ENCODE peak calls at places on chromosome 3, in six cellular contexts. L is GM23248, X is heart left ventricle, T is prostate gland, Y is tibial artery, Q is endodermal cell. F is an unnamed sample. For H3K4me1, the result is how much of the 10 kb centered on the place peaks cover.

GRCh38 chr3:68256635-68257034 is 602.2 kb upstream of the SUCLG2 start:
- DNase-seq in Y (no peak), X (no peak), L (no peak), T (no peak), Q (peak), F (no peak)

GRCh38 chr3:29195055-29195454 is 85.8 kb upstream of the RBMS3 start:
- DNase-seq in Q (no peak), T (no peak), L (no peak), X (no peak), Y (no peak), F (no peak)

GRCh38 chr3:40713795-40714194 is 189.0 kb downstream of the ZNF621 start:
- DNase-seq in Q (peak), T (no peak), L (no peak), Y (no peak), X (no peak), F (no peak)

GRCh38 chr3:101640256-101640655 is 36.7 kb downstream of the ZBTB11 start:
- DNase-seq in T (no peak), Y (no peak), Q (no peak), X (no peak), L (no peak), F (no peak)

GRCh38 chr3:104005815-104006214 is 1360.9 kb upstream of the ALCAM start:
- DNase-seq in X (no peak), Y (no peak), Q (no peak), T (no peak), L (no peak), F (no peak)

GRCh38 chr3:14392803-14393319 is 9.5 kb upstream of the SLC6A6 start:
- DNase-seq in Y (no peak), L (no peak), Q (no peak), T (no peak), X (no peak), F (no peak)

GRCh38 chr3:182382112-182382857 is 411.0 kb upstream of the ATP11B start:
- DNase-seq in Q (no peak), Y (no peak), T (no peak), X (no peak), L (no peak), F (no peak)

GRCh38 chr3:184748219-184749135 is 36.6 kb upstream of the MAGEF1 start:
- DNase-seq in Y (peak), L (peak), Q (peak), X (no peak), T (no peak), F (no peak)

GRCh38 chr3:32959370-32959769 is 7.9 kb downstream of the CCR4 start:
- DNase-seq in Q (peak), Y (no peak), X (no peak), T (no peak), L (no peak), F (no peak)

GRCh38 chr3:104879919-104880318 is 486.8 kb upstream of the ALCAM start:
- DNase-seq in L (peak), Q (no peak), Y (no peak), X (peak), T (no peak), F (no peak)

GRCh38 chr3:113534365-113534764 is 2.0 kb downstream of the SIDT1 start:
- DNase-seq in Q (no peak), L (no peak), X (no peak), Y (no peak), T (no peak), F (no peak)

GRCh38 chr3:39141211-39141995 is 12.0 kb downstream of the CSRNP1 start:
- DNase-seq in X (no peak), L (peak), T (peak), Y (peak), Q (peak), F (peak)

GRCh38 chr3:42408156-42408555 is 2.3 kb downstream of the LYZL4 start:
- DNase-seq in Q (no peak), L (no peak), Y (no peak), T (no peak), X (no peak), F (no peak)

GRCh38 chr3:178270838-178271237 is 265.4 kb upstream of the KCNMB2 start:
- DNase-seq in T (no peak), Y (no peak), X (no peak), L (peak), Q (no peak), F (no peak)

GRCh38 chr3:142777927-142778326 is 54.1 kb downstream of the TRPC1 start:
- DNase-seq in Y (no peak), X (no peak), Q (peak), T (no peak), L (no peak), F (no peak)

GRCh38 chr3:105752791-105753415 is 115.9 kb downstream of the CBLB start:
- DNase-seq in Q (no peak), T (no peak), L (peak), Y (no peak), X (no peak), F (no peak)

GRCh38 chr3:65672876-65673815 is 365.6 kb downstream of the MAGI1 start:
- DNase-seq in Q (peak), L (peak), X (peak), Y (peak), T (peak), F (peak)

GRCh38 chr3:23376516-23377248 is 173.6 kb downstream of the UBE2E2 start:
- DNase-seq in Y (no peak), X (no peak), T (no peak), L (peak), Q (no peak), F (no peak)
- H3K4me1 ChIP-seq in Y (under half), X (under half), T (under half), L (under half), Q (under half), F (under half)

DNA sequence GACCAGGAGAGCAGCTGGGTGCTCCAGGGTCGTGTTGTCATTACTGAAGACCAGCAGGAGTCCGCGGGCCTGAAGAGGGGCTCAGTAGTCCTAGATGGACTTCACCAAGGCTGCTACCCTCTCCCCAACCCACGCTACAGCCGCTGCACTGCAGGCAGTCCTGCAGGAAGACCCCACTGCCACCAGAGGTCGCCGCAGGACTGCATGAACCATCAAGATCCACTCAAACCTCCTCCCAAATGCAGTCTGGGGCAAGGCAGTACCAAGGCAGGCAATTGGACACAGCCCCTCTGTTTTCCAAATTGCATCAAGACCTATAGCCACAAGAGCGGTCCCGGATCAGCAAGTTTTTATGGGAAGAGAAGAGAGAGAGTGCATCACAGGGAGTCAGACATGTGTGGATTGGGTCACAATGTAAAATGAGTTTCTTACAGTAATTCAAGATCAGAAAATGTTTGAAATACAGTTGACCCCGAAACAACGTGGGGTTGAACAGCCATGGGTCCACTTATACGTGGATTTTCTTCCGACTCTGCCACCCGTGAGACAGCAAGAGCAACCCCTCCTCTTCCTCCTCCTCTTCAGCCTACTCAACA is 46.7 kb downstream of the DZIP1L start:
- DNase-seq in Y (peak), L (peak), X (peak), T (peak), Q (peak), F (peak)
- H3K27ac ChIP-seq in Y (no peak), L (no peak), X (no peak), T (no peak), Q (no peak), F (no peak)

GRCh38 chr3:112090899-112091586 is 4.9 kb downstream of the C3orf52 start:
- DNase-seq in X (no peak), Q (no peak), L (no peak), T (no peak), Y (no peak), F (no peak)

GRCh38 chr3:112089956-112090898 is 4.0 kb downstream of the C3orf52 start:
- DNase-seq in Y (no peak), T (no peak), X (no peak), Q (no peak), L (no peak), F (no peak)

GRCh38 chr3:112096176-112096575 is 10.0 kb downstream of the C3orf52 start:
- DNase-seq in X (no peak), L (peak), T (no peak), Y (no peak), Q (no peak), F (no peak)

GRCh38 chr3:112093180-112093522 is 7.0 kb downstream of the C3orf52 start:
- DNase-seq in X (no peak), Q (no peak), Y (no peak), L (no peak), T (no peak), F (no peak)

DNA sequence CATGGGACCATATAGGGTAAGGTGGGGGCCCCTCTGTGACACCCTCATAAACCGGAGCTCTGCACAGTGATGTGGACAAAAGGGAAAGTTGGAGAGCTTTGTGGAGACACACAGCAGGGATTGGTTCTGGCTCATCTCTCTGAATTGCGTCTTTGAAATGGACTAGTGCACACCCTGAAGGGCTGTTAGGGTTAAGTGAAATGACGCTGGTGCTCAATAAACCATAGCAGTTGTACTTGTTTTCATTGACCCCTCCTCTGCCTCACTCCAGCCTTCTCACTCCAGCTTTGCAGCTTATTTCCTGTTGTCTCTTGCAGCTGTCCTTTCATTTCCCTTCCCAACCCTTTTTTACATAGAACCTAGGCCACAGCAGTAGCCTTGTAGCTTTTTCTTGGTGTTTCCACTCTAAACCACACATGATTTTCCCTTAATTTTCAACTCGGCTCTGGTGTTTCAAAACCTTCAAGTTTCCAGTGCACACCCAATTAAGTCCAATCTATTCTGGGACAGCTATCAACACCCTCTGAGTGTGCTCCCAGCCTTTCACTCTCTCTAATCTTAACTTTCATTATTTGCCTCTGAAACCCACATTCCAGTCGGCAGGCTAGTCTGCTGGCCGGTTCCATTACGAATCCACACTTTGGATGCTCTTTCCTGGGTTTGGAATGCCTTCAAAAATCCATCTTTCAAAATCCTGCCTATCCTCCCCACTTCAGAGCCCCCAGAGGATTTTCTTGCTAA is 6.4 kb downstream of the C3orf52 start:
- DNase-seq in L (peak), Y (no peak), Q (no peak), T (no peak), X (no peak), F (peak)
- H3K4me1 ChIP-seq in L (under half), Y (under half), Q (under half), T (under half), X (under half), F (half or more)

GRCh38 chr3:148999806-149000205 is 8.5 kb downstream of the GYG1 start:
- DNase-seq in T (no peak), Q (peak), L (no peak), Y (no peak), X (no peak), F (no peak)

GRCh38 chr3:148998715-148999413 is 7.5 kb downstream of the GYG1 start:
- DNase-seq in X (no peak), Y (no peak), L (peak), Q (no peak), T (no peak), F (no peak)

GRCh38 chr3:149001727-149002126 is 10.4 kb downstream of the GYG1 start:
- DNase-seq in Q (no peak), T (no peak), X (no peak), L (no peak), Y (no peak), F (no peak)

GRCh38 chr3:148998297-148998696 is 7.0 kb downstream of the GYG1 start:
- DNase-seq in Q (no peak), X (no peak), L (peak), T (no peak), Y (no peak), F (no peak)

DNA sequence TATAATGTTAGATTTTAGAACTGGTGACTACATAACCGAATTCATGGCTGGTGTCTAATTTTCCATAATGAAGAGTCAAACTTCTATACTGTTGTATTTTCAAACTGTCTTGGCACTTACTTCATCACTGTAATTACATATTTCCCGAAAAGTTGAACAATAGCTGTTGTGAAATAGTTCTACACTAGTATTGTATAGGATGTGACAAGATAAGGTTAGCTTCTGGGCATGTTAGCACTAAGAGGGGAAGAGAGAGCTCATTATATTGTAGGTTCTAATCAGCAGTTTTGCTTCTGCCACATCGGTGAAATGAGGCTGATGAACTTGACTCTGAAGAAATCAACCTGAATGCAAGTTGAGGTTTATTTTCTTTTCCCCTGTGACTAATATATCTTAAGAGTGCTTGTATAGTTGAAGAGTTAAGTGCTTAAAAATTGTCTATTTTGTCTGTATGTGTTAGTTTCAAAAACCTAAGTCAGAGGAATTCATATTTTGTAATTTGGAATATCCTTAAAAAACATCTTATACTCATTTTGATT is 8.9 kb downstream of the GYG1 start:
- DNase-seq in Y (no peak), Q (no peak), X (no peak), T (no peak), L (no peak), F (no peak)
- H3K27ac ChIP-seq in Y (no peak), Q (no peak), X (no peak), T (no peak), L (no peak), F (no peak)

DNA sequence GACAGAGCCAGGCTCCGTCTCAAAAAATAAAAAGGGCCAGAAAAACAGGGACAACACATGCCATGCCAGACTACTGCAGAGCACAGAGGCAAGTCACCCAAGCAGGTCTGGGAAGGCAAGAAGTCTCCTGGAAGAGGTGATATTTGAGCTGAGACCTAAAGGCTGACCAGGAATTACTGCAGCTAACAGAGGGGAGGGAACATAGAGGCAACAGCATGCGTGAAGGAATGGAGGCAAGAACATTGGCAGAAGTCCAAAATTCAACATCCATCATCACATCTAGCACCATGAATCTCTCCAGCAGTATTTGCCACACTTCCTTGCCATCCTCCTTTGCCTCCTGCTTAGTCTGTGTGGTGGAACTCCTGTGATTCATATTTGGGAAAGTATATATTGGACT is 916 bp upstream of the TSEN2 start:
- DNase-seq in T (no peak), Y (no peak), L (peak), Q (no peak), X (no peak), F (no peak)
- H3K4me1 ChIP-seq in T (under half), Y (under half), L (under half), Q (under half), X (under half), F (under half)

GRCh38 chr3:120177151-120177550 is 82.9 kb upstream of the GSK3B start:
- DNase-seq in X (peak), Y (no peak), Q (peak), L (peak), T (peak), F (peak)
- H3K27ac ChIP-seq in X (no peak), Y (peak), Q (no peak), L (peak), T (no peak), F (peak)

GRCh38 chr3:136193273-136194043 is 2.7 kb downstream of the MSL2 start:
- DNase-seq in X (no peak), L (peak), Y (no peak), Q (no peak), T (peak), F (no peak)

GRCh38 chr3:136189043-136189442 is 7.1 kb downstream of the MSL2 start:
- DNase-seq in L (no peak), Q (no peak), Y (no peak), X (no peak), T (no peak), F (no peak)

GRCh38 chr3:136186850-136187249 is 9.3 kb downstream of the MSL2 start:
- DNase-seq in Y (no peak), Q (no peak), X (no peak), L (no peak), T (no peak), F (no peak)

GRCh38 chr3:136187868-136188267 is 8.3 kb downstream of the MSL2 start:
- DNase-seq in L (no peak), Y (no peak), Q (no peak), X (no peak), T (no peak), F (no peak)

GRCh38 chr3:136189859-136190617 is 6.1 kb downstream of the MSL2 start:
- DNase-seq in X (no peak), L (no peak), Y (no peak), T (no peak), Q (no peak), F (no peak)
- H3K4me1 ChIP-seq in X (under half), L (under half), Y (under half), T (under half), Q (under half), F (half or more)

DNA sequence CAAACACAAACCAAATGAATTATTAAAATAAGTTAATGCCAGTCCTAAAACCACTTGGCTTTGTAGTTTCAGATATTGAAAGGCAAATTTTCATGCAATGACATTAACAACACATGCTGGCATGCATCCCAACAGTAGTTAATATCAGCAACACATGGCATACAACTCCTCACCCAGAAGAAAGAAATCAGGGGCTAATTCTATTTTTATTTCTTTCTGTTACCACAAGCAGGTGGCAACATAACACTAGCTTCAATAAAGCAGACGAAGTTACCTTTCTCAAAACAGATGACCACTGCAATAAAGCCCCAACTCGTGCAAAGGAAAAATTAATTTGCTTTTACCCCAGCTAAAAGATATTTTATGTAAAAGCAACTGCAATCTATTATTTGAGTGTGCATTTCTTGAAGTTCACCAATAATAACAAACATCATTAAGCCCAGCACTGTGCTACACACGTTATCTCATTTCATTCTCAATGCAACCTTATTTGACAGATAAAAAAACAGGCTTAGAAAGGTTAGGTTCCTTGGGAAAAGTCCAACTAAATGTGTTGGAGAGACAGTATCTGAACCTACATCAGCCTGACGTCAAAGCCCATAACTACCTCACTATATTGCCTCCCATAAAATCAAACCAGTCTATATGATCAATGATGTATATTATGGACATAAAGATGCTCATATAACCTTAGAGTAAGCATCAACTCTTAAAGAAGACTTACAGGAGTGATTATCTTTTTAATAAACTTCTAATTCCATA is 2.8 kb downstream of the TOP2B start:
- DNase-seq in Y (no peak), X (no peak), L (peak), Q (no peak), T (no peak), F (no peak)
- H3K27ac ChIP-seq in Y (peak), X (no peak), L (no peak), Q (no peak), T (no peak), F (no peak)

GRCh38 chr3:196931828-196932587 is 10.3 kb downstream of the NCBP2 start:
- DNase-seq in L (no peak), Q (no peak), T (no peak), X (no peak), Y (no peak), F (no peak)

GRCh38 chr3:196932600-196932999 is 9.7 kb downstream of the NCBP2 start:
- DNase-seq in Q (no peak), X (no peak), T (no peak), Y (no peak), L (no peak), F (no peak)

GRCh38 chr3:196931157-196931556 is 11.2 kb downstream of the NCBP2 start:
- DNase-seq in Q (no peak), Y (no peak), T (no peak), X (no peak), L (no peak), F (no peak)

GRCh38 chr3:196927571-196928453 is 14.5 kb downstream of the NCBP2 start:
- DNase-seq in T (no peak), X (no peak), Q (no peak), Y (no peak), L (peak), F (no peak)
- H3K4me1 ChIP-seq in T (under half), X (under half), Q (under half), Y (under half), L (under half), F (under half)